ENCODE peak calls at places on chromosomes 2 and 18, in six cellular contexts. One of them, this sample, is unnamed.

GRCh38 chr2:154556607-154557006 is 141.9 kb upstream of the KCNJ3 start:
- DNase-seq in Peyer's patch: no peak
- DNase-seq in pancreas: no peak
- DNase-seq in fibroblast of lung: no peak
- DNase-seq in effector memory CD4-positive, alpha-beta T cell: no peak
- DNase-seq in colonic mucosa: no peak
- DNase-seq in this sample: no peak

GRCh38 chr18:59268722-59269562 is 4.3 kb downstream of the RAX start:
- DNase-seq in Peyer's patch: no peak
- DNase-seq in pancreas: no peak
- DNase-seq in fibroblast of lung: no peak
- DNase-seq in effector memory CD4-positive, alpha-beta T cell: no peak
- DNase-seq in colonic mucosa: no peak
- DNase-seq in this sample: no peak

GRCh38 chr18:37920865-37921264 is 355.3 kb upstream of the CELF4 start:
- DNase-seq in Peyer's patch: no peak
- DNase-seq in pancreas: no peak
- DNase-seq in fibroblast of lung: no peak
- DNase-seq in effector memory CD4-positive, alpha-beta T cell: no peak
- DNase-seq in colonic mucosa: no peak
- DNase-seq in this sample: no peak

GRCh38 chr2:40304340-40304739 is 147.6 kb downstream of the SLC8A1 start:
- DNase-seq in Peyer's patch: no peak
- DNase-seq in pancreas: no peak
- DNase-seq in fibroblast of lung: peak; percentile 87
- DNase-seq in effector memory CD4-positive, alpha-beta T cell: no peak
- DNase-seq in colonic mucosa: no peak
- DNase-seq in this sample: no peak

GRCh38 chr2:239778861-239779591 is 246.1 kb downstream of the NDUFA10 start:
- DNase-seq in Peyer's patch: no peak
- DNase-seq in pancreas: no peak
- DNase-seq in fibroblast of lung: no peak
- DNase-seq in effector memory CD4-positive, alpha-beta T cell: no peak
- DNase-seq in colonic mucosa: no peak
- DNase-seq in this sample: no peak

GRCh38 chr2:102780467-102780866 is 18.6 kb downstream of the TMEM182 start:
- DNase-seq in Peyer's patch: no peak
- DNase-seq in pancreas: no peak
- DNase-seq in fibroblast of lung: no peak
- DNase-seq in effector memory CD4-positive, alpha-beta T cell: no peak
- DNase-seq in colonic mucosa: no peak
- DNase-seq in this sample: no peak

GRCh38 chr2:129050116-129050515 is 731.4 kb upstream of the HS6ST1 start:
- DNase-seq in Peyer's patch: no peak
- DNase-seq in pancreas: no peak
- DNase-seq in fibroblast of lung: no peak
- DNase-seq in effector memory CD4-positive, alpha-beta T cell: no peak
- DNase-seq in colonic mucosa: no peak
- DNase-seq in this sample: no peak

GRCh38 chr2:2328847-2329246 is 2.2 kb downstream of the MYT1L start:
- DNase-seq in Peyer's patch: no peak
- DNase-seq in pancreas: no peak
- DNase-seq in fibroblast of lung: no peak
- DNase-seq in effector memory CD4-positive, alpha-beta T cell: no peak
- DNase-seq in colonic mucosa: no peak
- DNase-seq in this sample: no peak

GRCh38 chr18:7575465-7576026 is 8.4 kb downstream of the PTPRM start:
- DNase-seq in Peyer's patch: no peak
- DNase-seq in pancreas: no peak
- DNase-seq in fibroblast of lung: peak; percentile 71
- DNase-seq in effector memory CD4-positive, alpha-beta T cell: no peak
- DNase-seq in colonic mucosa: no peak
- DNase-seq in this sample: no peak

GRCh38 chr2:174337337-174338154 is 2.8 kb downstream of the SP9 start:
- DNase-seq in Peyer's patch: no peak
- DNase-seq in pancreas: no peak
- DNase-seq in fibroblast of lung: peak; percentile 60
- DNase-seq in effector memory CD4-positive, alpha-beta T cell: no peak
- DNase-seq in colonic mucosa: no peak
- DNase-seq in this sample: peak; percentile 42

GRCh38 chr18:55302337-55302833 is 285.6 kb downstream of the TCF4 start:
- DNase-seq in Peyer's patch: no peak
- DNase-seq in pancreas: no peak
- DNase-seq in fibroblast of lung: peak; percentile 39
- DNase-seq in effector memory CD4-positive, alpha-beta T cell: no peak
- DNase-seq in colonic mucosa: no peak
- DNase-seq in this sample: no peak

GRCh38 chr2:98123286-98123685 is 36.3 kb downstream of the VWA3B start:
- DNase-seq in Peyer's patch: peak; percentile 20
- DNase-seq in pancreas: no peak
- DNase-seq in fibroblast of lung: no peak
- DNase-seq in effector memory CD4-positive, alpha-beta T cell: no peak
- DNase-seq in colonic mucosa: no peak
- DNase-seq in this sample: no peak

GRCh38 chr2:190217616-190218015 is 102.0 kb downstream of the HIBCH start:
- DNase-seq in Peyer's patch: no peak
- DNase-seq in pancreas: no peak
- DNase-seq in fibroblast of lung: no peak
- DNase-seq in effector memory CD4-positive, alpha-beta T cell: no peak
- DNase-seq in colonic mucosa: no peak
- DNase-seq in this sample: no peak

GRCh38 chr2:219309278-219309677 is at the start of gene PTPRN:
- DNase-seq in Peyer's patch: no peak
- DNase-seq in pancreas: no peak
- DNase-seq in fibroblast of lung: peak; percentile 83
- DNase-seq in effector memory CD4-positive, alpha-beta T cell: no peak
- DNase-seq in colonic mucosa: no peak
- DNase-seq in this sample: no peak

GRCh38 chr2:205763708-205764501 is 81.6 kb downstream of the NRP2 start:
- DNase-seq in Peyer's patch: no peak
- DNase-seq in pancreas: peak; percentile 57
- DNase-seq in fibroblast of lung: peak; percentile 95
- DNase-seq in effector memory CD4-positive, alpha-beta T cell: no peak
- DNase-seq in colonic mucosa: peak; percentile 74
- DNase-seq in this sample: peak; percentile 48

GRCh38 chr2:241895732-241896641 is 26.5 kb downstream of the RTP5 start:
- DNase-seq in Peyer's patch: no peak
- DNase-seq in pancreas: peak; percentile 72
- DNase-seq in fibroblast of lung: peak; percentile 26
- DNase-seq in effector memory CD4-positive, alpha-beta T cell: no peak
- DNase-seq in colonic mucosa: no peak
- DNase-seq in this sample: no peak

GRCh38 chr2:73103018-73103542 is 9.7 kb downstream of the RAB11FIP5 start:
- DNase-seq in Peyer's patch: no peak
- DNase-seq in pancreas: no peak
- DNase-seq in fibroblast of lung: no peak
- DNase-seq in effector memory CD4-positive, alpha-beta T cell: no peak
- DNase-seq in colonic mucosa: peak; percentile 36
- DNase-seq in this sample: no peak

GRCh38 chr2:73100956-73101355 is 11.8 kb downstream of the RAB11FIP5 start:
- DNase-seq in Peyer's patch: no peak
- DNase-seq in pancreas: no peak
- DNase-seq in fibroblast of lung: no peak
- DNase-seq in effector memory CD4-positive, alpha-beta T cell: no peak
- DNase-seq in colonic mucosa: no peak
- DNase-seq in this sample: no peak

GRCh38 chr2:73104933-73105332 is 7.8 kb downstream of the RAB11FIP5 start:
- DNase-seq in Peyer's patch: no peak
- DNase-seq in pancreas: no peak
- DNase-seq in fibroblast of lung: no peak
- DNase-seq in effector memory CD4-positive, alpha-beta T cell: no peak
- DNase-seq in colonic mucosa: no peak
- DNase-seq in this sample: no peak

GRCh38 chr2:73099486-73099885 is 13.3 kb downstream of the RAB11FIP5 start:
- DNase-seq in Peyer's patch: no peak
- DNase-seq in pancreas: no peak
- DNase-seq in fibroblast of lung: no peak
- DNase-seq in effector memory CD4-positive, alpha-beta T cell: no peak
- DNase-seq in colonic mucosa: no peak
- DNase-seq in this sample: no peak

DNA sequence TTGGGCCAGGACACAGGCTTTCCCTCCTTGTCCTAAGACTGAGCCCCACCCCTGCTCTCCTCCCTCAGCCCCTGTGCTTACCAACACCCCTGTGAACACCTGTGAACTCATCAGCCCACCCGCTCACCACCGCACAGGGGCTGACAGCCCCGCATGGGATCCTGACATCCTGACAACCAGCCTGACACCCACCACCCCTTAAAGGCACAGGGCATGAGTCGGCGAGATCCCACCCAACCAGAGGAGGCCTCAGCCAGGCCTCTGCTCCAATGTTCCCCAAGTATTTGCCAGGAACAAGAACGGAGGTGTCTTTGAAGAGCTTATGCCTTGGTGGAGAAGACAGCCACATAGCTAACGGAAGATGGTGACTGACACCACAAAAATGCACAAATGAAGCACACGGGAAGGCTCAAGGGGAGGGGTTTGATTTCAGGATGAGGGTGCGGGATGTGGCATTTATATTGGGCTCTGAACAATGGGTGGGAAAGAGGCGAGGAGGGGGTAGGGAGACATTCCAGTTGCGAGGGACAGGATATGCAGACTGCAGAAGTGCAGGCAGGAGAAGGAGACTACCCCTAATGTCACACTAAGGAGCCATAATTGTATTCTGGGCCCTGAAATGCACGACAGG is 11.0 kb downstream of the RAB11FIP5 start:
- DNase-seq in Peyer's patch: no peak
- DNase-seq in pancreas: no peak
- DNase-seq in fibroblast of lung: peak; percentile 66
- DNase-seq in effector memory CD4-positive, alpha-beta T cell: no peak
- DNase-seq in colonic mucosa: no peak
- DNase-seq in this sample: no peak
- H3K27ac ChIP-seq in Peyer's patch: no peak overlapping the region
- H3K27ac ChIP-seq in pancreas: no peak overlapping the region
- H3K27ac ChIP-seq in fibroblast of lung: no peak overlapping the region
- H3K27ac ChIP-seq in effector memory CD4-positive, alpha-beta T cell: no peak overlapping the region
- H3K27ac ChIP-seq in colonic mucosa: no peak overlapping the region
- H3K27ac ChIP-seq in this sample: no peak overlapping the region

DNA sequence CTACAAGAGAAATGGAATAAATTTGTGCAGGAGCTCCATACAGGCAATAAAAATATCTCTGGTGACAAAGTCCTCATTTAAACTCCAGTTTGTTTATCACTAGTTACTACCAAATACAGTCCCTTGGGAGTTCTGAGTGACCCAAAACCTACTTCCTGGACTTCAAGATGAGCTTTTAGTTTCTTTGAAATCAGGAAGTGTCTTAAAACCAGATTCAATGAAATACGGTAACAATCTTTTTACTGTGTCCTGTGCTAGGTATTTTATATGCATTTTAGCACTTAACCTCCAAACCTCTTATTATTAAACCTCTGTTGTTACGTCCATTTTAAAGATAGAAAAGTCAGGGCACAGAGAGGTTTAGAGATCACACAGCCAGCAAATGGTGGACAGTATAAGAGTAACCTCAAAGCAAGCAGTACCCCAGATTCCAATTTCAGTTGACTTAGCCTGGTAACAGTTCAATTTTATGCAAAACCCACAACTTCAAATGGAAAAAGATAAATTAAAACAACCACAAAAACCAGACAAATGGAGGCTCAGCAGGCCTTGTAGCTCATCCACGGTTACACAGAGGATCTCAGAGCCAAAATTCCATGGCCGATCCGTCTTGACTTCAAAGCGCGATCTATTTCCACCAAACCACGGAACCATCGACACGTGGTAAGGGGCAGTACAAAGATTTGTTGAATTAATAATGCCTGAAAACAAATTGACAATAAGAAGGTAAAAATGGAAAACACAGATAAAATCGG is 1.3 kb upstream of the KCMF1 start:
- DNase-seq in Peyer's patch: no peak
- DNase-seq in pancreas: no peak
- DNase-seq in fibroblast of lung: peak; percentile 59
- DNase-seq in effector memory CD4-positive, alpha-beta T cell: peak; percentile 28
- DNase-seq in colonic mucosa: peak; percentile 43
- DNase-seq in this sample: peak; percentile 48
- H3K4me1 ChIP-seq in Peyer's patch: peaks cover 6% of the 10 kb centered on the region
- H3K4me1 ChIP-seq in pancreas: peaks cover 27% of the 10 kb centered on the region
- H3K4me1 ChIP-seq in fibroblast of lung: no peaks in the 10 kb centered on the region
- H3K4me1 ChIP-seq in effector memory CD4-positive, alpha-beta T cell: peaks cover 9% of the 10 kb centered on the region
- H3K4me1 ChIP-seq in colonic mucosa: peaks cover 5% of the 10 kb centered on the region
- H3K4me1 ChIP-seq in this sample: peaks cover 19% of the 10 kb centered on the region

DNA sequence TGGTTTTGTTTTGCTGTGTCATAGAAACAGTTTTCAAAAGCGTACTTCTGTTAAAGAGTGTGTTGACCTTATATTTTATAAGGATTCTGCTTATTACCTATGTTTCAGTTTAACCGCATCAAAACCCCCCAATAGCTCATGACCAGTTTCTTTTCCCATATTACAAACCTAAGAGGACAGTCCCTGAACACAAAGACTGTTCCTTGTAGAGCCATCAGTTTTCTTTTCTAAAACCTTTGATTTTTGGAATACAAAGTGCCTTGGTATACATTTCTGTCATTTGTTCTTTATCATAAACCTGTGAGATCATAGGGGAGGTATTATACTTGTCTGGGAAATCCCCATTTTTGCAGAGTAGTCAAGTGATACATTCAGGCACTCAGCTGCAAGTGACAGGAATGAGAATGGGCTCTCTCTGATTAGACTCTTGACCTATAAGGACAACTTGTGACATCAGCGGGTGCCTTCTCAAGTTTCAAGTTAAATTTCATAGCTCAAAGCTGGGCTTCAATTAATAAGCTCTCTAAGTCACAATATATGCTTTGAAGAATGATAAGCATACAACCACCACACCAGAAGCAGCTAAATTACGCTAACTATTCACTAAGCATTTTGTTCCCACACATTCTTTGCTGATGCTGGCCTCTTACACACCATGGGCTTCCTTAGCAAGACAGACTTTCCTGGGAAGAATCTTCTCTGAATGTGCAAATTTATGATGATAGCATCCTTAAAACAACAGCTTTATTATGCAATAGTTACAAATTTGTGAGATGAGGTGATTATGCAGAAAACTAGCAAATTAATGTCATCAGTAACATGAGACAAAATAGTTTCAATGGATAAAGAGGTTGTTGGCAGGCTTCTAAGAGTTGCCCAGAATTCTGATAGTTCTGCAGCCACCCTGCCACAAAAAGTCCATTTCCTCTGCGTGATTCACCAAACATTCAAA is 97.5 kb upstream of the CD302 start:
- DNase-seq in Peyer's patch: no peak
- DNase-seq in pancreas: no peak
- DNase-seq in fibroblast of lung: peak; percentile 39
- DNase-seq in effector memory CD4-positive, alpha-beta T cell: no peak
- DNase-seq in colonic mucosa: no peak
- DNase-seq in this sample: no peak
- H3K27ac ChIP-seq in Peyer's patch: no peak overlapping the region
- H3K27ac ChIP-seq in pancreas: no peak overlapping the region
- H3K27ac ChIP-seq in fibroblast of lung: no peak overlapping the region
- H3K27ac ChIP-seq in effector memory CD4-positive, alpha-beta T cell: no peak overlapping the region
- H3K27ac ChIP-seq in colonic mucosa: no peak overlapping the region
- H3K27ac ChIP-seq in this sample: no peak overlapping the region

DNA sequence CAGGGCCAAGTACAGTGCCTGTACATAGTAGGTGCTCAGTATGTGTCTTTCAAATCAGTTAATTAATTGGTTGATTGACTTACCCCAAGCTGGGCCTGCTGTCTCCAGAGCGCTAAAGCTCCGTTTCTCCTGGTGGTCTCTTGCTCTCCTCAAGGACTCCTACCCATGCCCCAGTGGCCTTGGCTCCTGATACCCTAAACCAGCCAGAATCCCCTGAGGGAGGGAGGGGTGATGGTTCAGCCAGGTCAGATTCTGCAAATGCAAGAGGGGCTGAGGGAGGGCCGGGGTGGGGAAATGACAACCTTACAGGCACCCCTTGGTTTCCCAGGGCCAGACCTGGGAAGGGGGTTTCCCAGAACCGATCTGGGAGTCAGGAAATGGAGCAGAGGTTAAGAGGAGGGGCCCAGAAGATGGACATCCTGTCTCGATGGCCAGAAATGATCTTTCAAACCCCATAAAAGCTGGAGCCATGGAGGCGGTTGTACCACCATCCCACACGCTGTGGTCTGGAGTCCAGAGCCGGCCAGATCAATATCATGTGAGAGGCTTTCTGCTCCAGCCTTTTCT is 209.1 kb downstream of the TNS1 start:
- DNase-seq in Peyer's patch: no peak
- DNase-seq in pancreas: peak; percentile 13
- DNase-seq in fibroblast of lung: no peak
- DNase-seq in effector memory CD4-positive, alpha-beta T cell: no peak
- DNase-seq in colonic mucosa: peak; percentile 15
- DNase-seq in this sample: no peak
- H3K4me1 ChIP-seq in Peyer's patch: no peaks in the 10 kb centered on the region
- H3K4me1 ChIP-seq in pancreas: no peaks in the 10 kb centered on the region
- H3K4me1 ChIP-seq in fibroblast of lung: peaks cover 12% of the 10 kb centered on the region
- H3K4me1 ChIP-seq in effector memory CD4-positive, alpha-beta T cell: no peaks in the 10 kb centered on the region
- H3K4me1 ChIP-seq in colonic mucosa: no peaks in the 10 kb centered on the region
- H3K4me1 ChIP-seq in this sample: peaks cover 5% of the 10 kb centered on the region